ENCODE peak calls at places on chromosomes 11 and 22, in five cellular contexts. S is pancreas, N is prostate gland, P is upper lobe of right lung, Y is choroid plexus epithelial cell. A is an unnamed sample.

GRCh38 chr11:92969634-92970347 is at the start of gene MTNR1B:
- DNase-seq in S (no peak), N (no peak), P (no peak), Y (no peak), A (no peak)

GRCh38 chr22:47616396-47617020 is 854.1 kb downstream of the TBC1D22A start:
- DNase-seq in S (no peak), N (no peak), P (peak), Y (no peak), A (no peak)

GRCh38 chr22:46583571-46583970 is 36.6 kb upstream of the GRAMD4 start:
- DNase-seq in S (no peak), N (no peak), P (no peak), Y (no peak), A (no peak)

GRCh38 chr22:38177926-38178604 is 3.6 kb downstream of the PLA2G6 start:
- DNase-seq in S (no peak), N (peak), P (no peak), Y (peak), A (peak)

GRCh38 chr11:608751-609354 is 6.9 kb downstream of the IRF7 start:
- DNase-seq in S (no peak), N (no peak), P (peak), Y (no peak), A (no peak)

GRCh38 chr11:111539426-111540113 is 950 bp upstream of the LAYN start:
- DNase-seq in S (no peak), N (no peak), P (no peak), Y (no peak), A (no peak)

GRCh38 chr11:94511932-94512781 is at the start of gene C11orf97:
- DNase-seq in S (peak), N (peak), P (peak), Y (peak), A (no peak)

GRCh38 chr11:86773009-86773408 is 27.3 kb upstream of the PRSS23 start:
- DNase-seq in S (no peak), N (no peak), P (no peak), Y (no peak), A (no peak)

GRCh38 chr22:36289406-36289870 is 36.5 kb downstream of the APOL1 start:
- DNase-seq in S (no peak), N (no peak), P (peak), Y (no peak), A (no peak)

GRCh38 chr11:17807034-17807433 is 72.5 kb downstream of the KCNC1 start:
- DNase-seq in S (no peak), N (no peak), P (no peak), Y (no peak), A (no peak)

GRCh38 chr11:86101941-86102407 is 33.1 kb upstream of the PICALM start:
- DNase-seq in S (no peak), N (no peak), P (no peak), Y (peak), A (peak)

GRCh38 chr11:41398175-41398574 is 61.3 kb downstream of the LRRC4C start:
- DNase-seq in S (no peak), N (no peak), P (no peak), Y (no peak), A (no peak)

GRCh38 chr11:17855531-17856290 is 121.1 kb downstream of the KCNC1 start:
- DNase-seq in S (no peak), N (no peak), P (no peak), Y (no peak), A (no peak)

GRCh38 chr11:1076061-1076665 is 1.5 kb downstream of the MUC2 start:
- DNase-seq in S (no peak), N (no peak), P (peak), Y (no peak), A (no peak)

DNA sequence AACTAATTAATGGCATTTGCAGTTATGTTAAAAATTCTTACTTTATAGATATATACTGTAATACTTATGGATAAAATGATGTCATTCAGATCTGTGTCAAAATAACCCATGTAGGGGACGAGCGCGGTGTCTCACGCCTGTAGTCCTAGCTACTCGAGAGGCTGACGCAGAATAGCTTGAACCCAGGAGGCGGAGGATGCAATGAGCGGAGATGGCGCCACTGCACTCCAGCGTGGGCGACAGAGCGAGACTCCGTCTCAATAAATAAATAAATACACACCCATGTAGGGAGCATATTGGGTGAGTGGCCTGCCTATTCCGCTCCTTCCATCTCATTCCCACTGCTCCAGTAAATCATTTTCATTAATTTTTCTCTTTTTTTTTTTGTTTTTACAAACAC is 7.1 kb downstream of the SNU13 start:
- DNase-seq in S (no peak), N (no peak), P (peak), Y (peak), A (no peak)
- H3K4me3 ChIP-seq in S (peak), N (peak), P (peak), Y (peak), A (peak)

DNA sequence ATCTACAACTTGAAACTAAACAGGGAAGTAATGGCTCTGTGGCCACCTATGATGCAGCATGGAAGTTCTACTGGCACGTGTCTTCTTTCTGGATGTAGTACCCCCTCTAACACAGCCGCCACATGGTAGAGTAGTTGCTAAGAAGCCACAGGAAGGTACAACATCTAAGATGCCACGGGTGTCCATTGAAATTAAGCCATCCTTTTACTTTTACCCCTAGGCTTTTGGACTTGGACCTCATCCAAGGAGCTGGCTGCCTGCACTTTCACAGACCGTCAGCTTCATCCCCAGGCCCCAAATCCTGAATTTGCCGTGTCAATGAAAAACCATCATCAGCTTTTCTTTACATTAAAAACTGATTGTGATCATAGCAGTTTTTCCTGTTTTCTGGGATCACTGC is 102.3 kb downstream of the RPL27A start:
- DNase-seq in S (no peak), N (no peak), P (no peak), Y (no peak), A (no peak)
- TF ChIP-seq CTCF in S (no peak), N (no peak), P (no peak), Y (no peak), A (no peak)

GRCh38 chr22:19645391-19645790 is 68.9 kb upstream of the SEPTIN5 start:
- DNase-seq in S (no peak), N (no peak), P (no peak), Y (no peak), A (no peak)
- H3K4me3 ChIP-seq in S (no peak), N (no peak), P (no peak), Y (no peak), A (no peak)

GRCh38 chr11:72493426-72494108 is 59.2 kb upstream of the CLPB start:
- DNase-seq in S (no peak), N (no peak), P (no peak), Y (peak), A (peak)
- TF ChIP-seq CTCF in S (no peak), N (no peak), P (no peak), Y (no peak), A (no peak)

DNA sequence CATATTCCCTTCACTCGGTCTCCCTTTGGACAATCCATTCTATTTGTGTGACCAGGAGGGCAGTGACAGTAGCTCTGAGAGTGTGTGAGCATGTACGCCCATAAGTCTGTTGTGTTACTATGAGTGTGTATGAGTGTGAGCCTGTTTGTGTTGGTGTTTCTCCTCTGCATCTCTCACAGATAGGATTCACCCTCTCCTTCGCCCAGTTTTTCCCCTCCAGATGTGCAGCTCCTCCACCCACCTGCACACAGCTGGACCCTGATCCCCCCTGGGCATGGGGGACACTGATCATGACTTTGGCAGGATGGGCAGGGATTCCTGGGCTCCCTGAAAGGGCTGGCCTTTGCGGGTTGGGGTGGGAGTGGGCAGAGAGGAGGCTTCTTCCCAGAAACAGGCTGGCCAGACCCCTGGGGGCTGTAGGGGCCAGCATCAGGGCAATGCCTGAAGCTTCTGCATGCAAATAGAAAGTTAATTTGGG is 14.5 kb downstream of the PHLDB1 start:
- DNase-seq in S (no peak), N (no peak), P (no peak), Y (no peak), A (no peak)
- H3K4me3 ChIP-seq in S (no peak), N (peak), P (peak), Y (peak), A (peak)

GRCh38 chr22:24823787-24824186 is 17.8 kb downstream of the SGSM1 start:
- DNase-seq in S (no peak), N (no peak), P (no peak), Y (no peak), A (no peak)

GRCh38 chr22:24822471-24822870 is 16.5 kb downstream of the SGSM1 start:
- DNase-seq in S (peak), N (no peak), P (no peak), Y (no peak), A (no peak)

GRCh38 chr22:24824915-24825314 is 18.9 kb downstream of the SGSM1 start:
- DNase-seq in S (no peak), N (no peak), P (no peak), Y (no peak), A (no peak)

GRCh38 chr22:24826710-24827285 is 20.8 kb downstream of the SGSM1 start:
- DNase-seq in S (no peak), N (no peak), P (no peak), Y (no peak), A (no peak)

GRCh38 chr22:24824250-24824649 is 18.2 kb downstream of the SGSM1 start:
- DNase-seq in S (no peak), N (no peak), P (no peak), Y (no peak), A (no peak)
- TF ChIP-seq CTCF in S (no peak), N (no peak), P (no peak), Y (no peak), A (no peak)

GRCh38 chr11:20038969-20039368 is 121.3 kb downstream of the DBX1 start:
- DNase-seq in S (no peak), N (no peak), P (no peak), Y (no peak), A (no peak)

GRCh38 chr11:20036625-20037335 is 123.5 kb downstream of the DBX1 start:
- DNase-seq in S (no peak), N (no peak), P (no peak), Y (no peak), A (no peak)

GRCh38 chr11:20038364-20038893 is 121.8 kb downstream of the DBX1 start:
- DNase-seq in S (no peak), N (no peak), P (no peak), Y (no peak), A (no peak)

GRCh38 chr11:20035701-20036601 is 124.3 kb downstream of the DBX1 start:
- DNase-seq in S (no peak), N (no peak), P (no peak), Y (peak), A (peak)

DNA sequence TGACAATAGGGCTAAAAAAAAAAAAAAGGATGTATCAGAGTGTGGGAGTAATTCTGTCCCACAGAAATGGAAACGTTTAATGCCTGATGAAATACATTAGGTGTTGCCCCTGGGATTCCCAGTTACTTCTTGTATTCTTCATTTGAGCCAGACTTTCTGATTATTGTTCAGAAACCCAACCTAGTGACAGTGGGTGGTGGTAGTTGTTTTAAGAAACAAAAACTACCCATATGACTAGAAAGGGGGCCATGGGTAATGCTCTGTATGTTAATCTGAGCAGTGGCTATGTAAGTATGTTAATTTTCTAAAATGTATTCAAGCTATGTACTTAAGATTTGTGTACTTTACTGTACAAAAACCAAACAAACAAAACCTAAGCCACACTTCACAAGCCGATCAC is 122.9 kb downstream of the DBX1 start:
- DNase-seq in S (no peak), N (no peak), P (no peak), Y (no peak), A (no peak)
- H3K4me3 ChIP-seq in S (no peak), N (no peak), P (no peak), Y (no peak), A (no peak)

GRCh38 chr11:32487270-32487669 is 51.9 kb upstream of the WT1 start:
- DNase-seq in S (no peak), N (no peak), P (no peak), Y (peak), A (no peak)

GRCh38 chr11:32494629-32495028 is 59.3 kb upstream of the WT1 start:
- DNase-seq in S (no peak), N (no peak), P (no peak), Y (no peak), A (peak)

GRCh38 chr11:32485733-32486132 is 50.4 kb upstream of the WT1 start:
- DNase-seq in S (no peak), N (no peak), P (no peak), Y (no peak), A (no peak)

GRCh38 chr11:32489464-32489863 is 54.1 kb upstream of the WT1 start:
- DNase-seq in S (no peak), N (no peak), P (no peak), Y (peak), A (no peak)
- TF ChIP-seq CTCF in S (no peak), N (no peak), P (no peak), Y (peak), A (no peak)

GRCh38 chr11:70137383-70137782 is 59.3 kb downstream of the ANO1 start:
- DNase-seq in S (no peak), N (no peak), P (no peak), Y (no peak), A (no peak)

GRCh38 chr11:70133771-70134170 is 55.7 kb downstream of the ANO1 start:
- DNase-seq in S (no peak), N (no peak), P (no peak), Y (no peak), A (no peak)

GRCh38 chr11:70134490-70134889 is 56.4 kb downstream of the ANO1 start:
- DNase-seq in S (no peak), N (no peak), P (no peak), Y (no peak), A (no peak)

GRCh38 chr11:70132641-70133040 is 54.5 kb downstream of the ANO1 start:
- DNase-seq in S (no peak), N (no peak), P (no peak), Y (no peak), A (no peak)

DNA sequence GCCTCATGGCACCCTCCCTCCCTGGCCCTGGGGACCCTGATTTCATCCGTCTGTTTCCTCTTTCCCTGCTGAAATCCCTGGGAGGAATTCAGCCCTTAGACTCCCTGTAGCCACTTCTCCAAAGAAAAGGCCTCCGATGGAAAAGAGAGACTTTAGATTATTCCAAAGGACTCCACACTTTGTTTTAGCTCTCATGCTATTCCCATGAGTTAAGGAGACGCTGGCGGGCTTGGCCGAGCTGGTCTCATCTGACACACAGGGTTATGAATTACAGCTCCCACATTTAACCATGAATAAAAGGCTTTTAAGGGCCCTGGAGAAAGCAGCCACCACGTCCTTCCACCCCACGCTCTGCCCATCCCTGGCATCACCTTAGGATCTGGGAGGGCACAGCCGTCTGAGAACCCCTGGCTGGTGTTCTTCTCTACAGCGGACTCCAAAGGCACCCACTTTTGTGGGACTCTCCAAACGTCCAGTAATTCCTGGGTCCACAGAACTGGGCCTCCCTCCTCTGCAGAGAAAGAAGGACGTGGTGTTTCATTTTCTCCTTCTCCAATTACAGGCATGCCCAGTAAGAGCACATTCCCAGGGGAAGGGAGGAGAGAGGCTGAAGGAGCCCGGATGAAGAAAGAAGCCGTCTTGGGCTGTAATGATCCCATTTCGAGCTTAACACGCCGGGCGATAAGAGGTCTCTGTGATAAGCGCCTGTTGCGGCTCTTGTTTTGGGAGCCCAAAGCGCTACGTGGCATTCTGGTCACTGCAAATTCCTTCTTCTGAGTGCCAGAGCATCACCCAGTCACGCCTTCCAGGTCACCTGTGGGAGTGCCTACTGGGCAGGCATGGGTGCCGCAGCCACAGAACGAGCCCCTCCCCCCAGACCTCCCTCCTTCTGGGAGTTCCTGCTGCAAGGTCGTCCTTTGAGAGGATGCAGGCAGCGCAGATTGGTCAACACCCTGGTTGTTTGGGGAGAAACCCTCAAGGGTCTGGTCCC is 57.3 kb downstream of the ANO1 start:
- DNase-seq in S (no peak), N (no peak), P (no peak), Y (peak), A (peak)
- H3K4me3 ChIP-seq in S (no peak), N (no peak), P (no peak), Y (peak), A (peak)